ENCODE peak calls at places on chromosomes 5 and 9, in four cellular contexts. O is A549, Z is tibial nerve, Y is uterus. M is an unnamed sample.

GRCh38 chr5:17426104-17426739 is 71.8 kb upstream of the TAF11L2 start:
- DNase-seq in O (no peak), Y (no peak), Z (no peak), M (no peak)

GRCh38 chr5:133665571-133665970 is 53.2 kb upstream of the FSTL4 start:
- DNase-seq in Y (no peak), Z (no peak), O (no peak), M (no peak)

GRCh38 chr5:179326176-179326997 is 18.9 kb downstream of the ADAMTS2 start:
- DNase-seq in Y (peak), Z (peak), O (no peak), M (peak)

GRCh38 chr9:106535439-106535838 is 327.5 kb upstream of the ZNF462 start:
- DNase-seq in O (no peak), Y (no peak), Z (no peak), M (no peak)

GRCh38 chr9:75382126-75382525 is 293.8 kb downstream of the OSTF1 start:
- DNase-seq in O (no peak), Z (no peak), Y (no peak), M (no peak)

GRCh38 chr5:152274206-152274605 is 130.9 kb downstream of the NMUR2 start:
- DNase-seq in Z (no peak), Y (no peak), O (no peak), M (no peak)

GRCh38 chr5:131514316-131515275 is 120.4 kb downstream of the RAPGEF6 start:
- DNase-seq in O (no peak), Y (no peak), Z (no peak), M (no peak)

GRCh38 chr5:178995341-178995690 is 196 bp upstream of the GRM6 start:
- DNase-seq in Z (no peak), O (no peak), Y (no peak), M (no peak)

GRCh38 chr5:90709323-90710148 is 150.9 kb downstream of the ADGRV1 start:
- DNase-seq in O (peak), Y (no peak), Z (no peak), M (peak)

GRCh38 chr5:176647870-176648466 is 684 bp downstream of the TSPAN17 start:
- DNase-seq in Y (peak), O (no peak), Z (peak), M (peak)

GRCh38 chr5:57009811-57010210 is 57.9 kb upstream of the MIER3 start:
- DNase-seq in O (no peak), Z (no peak), Y (no peak), M (no peak)

GRCh38 chr5:114678778-114679177 is 316.9 kb downstream of the KCNN2 start:
- DNase-seq in Z (no peak), Y (no peak), O (no peak), M (no peak)

GRCh38 chr5:148740966-148741742 is 85.3 kb upstream of the ADRB2 start:
- DNase-seq in Z (no peak), O (peak), Y (no peak), M (no peak)

GRCh38 chr5:150140830-150141229 is 14.8 kb downstream of the PDGFRB start:
- DNase-seq in Z (no peak), O (no peak), Y (no peak), M (no peak)

GRCh38 chr5:109146611-109147010 is 263.2 kb downstream of the PJA2 start:
- DNase-seq in O (no peak), Z (no peak), Y (no peak), M (no peak)

GRCh38 chr5:109136906-109137305 is 272.9 kb downstream of the PJA2 start:
- DNase-seq in Z (no peak), Y (no peak), O (no peak), M (no peak)

GRCh38 chr5:109143001-109143400 is 266.8 kb downstream of the PJA2 start:
- DNase-seq in O (no peak), Y (no peak), Z (no peak), M (no peak)

GRCh38 chr5:109145139-109145538 is 264.6 kb downstream of the PJA2 start:
- DNase-seq in Y (no peak), Z (no peak), O (no peak), M (no peak)

GRCh38 chr5:109141499-109142200 is 268.1 kb downstream of the PJA2 start:
- DNase-seq in Y (no peak), O (no peak), Z (no peak), M (no peak)
- TF ChIP-seq CTCF in Y (no peak), O (no peak), Z (no peak), M (no peak)

DNA sequence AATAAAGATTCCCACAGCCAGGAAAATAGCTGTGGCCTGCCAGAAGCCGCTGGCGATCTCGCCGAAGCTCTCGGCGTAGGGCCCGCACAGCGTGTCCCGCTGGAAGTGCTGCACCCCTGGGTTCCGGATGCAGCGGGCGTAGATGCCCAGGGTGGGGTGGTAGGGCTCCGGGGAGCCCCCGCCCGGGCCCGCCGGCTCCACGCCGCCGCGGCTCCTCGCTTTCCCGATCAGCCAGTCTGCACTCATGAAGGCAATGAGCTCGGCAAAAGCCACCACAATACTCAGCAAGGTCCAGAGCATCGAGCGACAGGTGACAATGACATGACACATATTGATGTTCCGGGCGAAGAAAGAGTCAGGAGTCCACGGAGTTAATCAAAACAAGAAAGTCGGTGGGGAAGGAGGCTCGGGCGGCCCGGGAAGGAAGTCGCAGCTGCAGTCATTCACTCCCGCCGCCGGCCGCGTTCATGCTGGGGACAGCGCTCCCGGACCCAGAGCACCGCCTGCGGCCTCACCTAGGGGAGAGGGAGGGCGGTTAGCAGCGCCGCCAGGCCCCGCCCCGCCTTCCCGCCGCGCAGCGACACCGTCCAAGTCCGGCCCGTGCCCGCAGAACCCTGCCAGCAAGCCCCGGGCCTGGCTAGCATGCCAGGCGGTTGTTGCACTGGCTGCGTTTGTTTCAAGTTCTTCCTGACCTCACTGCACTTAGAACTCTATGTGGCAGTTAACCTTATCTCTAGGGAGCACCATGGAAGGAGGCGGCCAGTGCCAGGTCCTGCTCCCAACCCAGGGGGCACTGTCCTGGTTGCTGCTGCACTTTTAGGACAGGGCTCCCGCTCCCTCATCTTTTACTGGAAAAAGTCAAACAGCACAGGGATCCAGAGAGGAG is 138.4 kb downstream of the LHFPL2 start:
- DNase-seq in Z (no peak), Y (peak), O (no peak), M (peak)
- TF ChIP-seq POLR2A in Z (no peak), Y (no peak), O (no peak), M (no peak)

DNA sequence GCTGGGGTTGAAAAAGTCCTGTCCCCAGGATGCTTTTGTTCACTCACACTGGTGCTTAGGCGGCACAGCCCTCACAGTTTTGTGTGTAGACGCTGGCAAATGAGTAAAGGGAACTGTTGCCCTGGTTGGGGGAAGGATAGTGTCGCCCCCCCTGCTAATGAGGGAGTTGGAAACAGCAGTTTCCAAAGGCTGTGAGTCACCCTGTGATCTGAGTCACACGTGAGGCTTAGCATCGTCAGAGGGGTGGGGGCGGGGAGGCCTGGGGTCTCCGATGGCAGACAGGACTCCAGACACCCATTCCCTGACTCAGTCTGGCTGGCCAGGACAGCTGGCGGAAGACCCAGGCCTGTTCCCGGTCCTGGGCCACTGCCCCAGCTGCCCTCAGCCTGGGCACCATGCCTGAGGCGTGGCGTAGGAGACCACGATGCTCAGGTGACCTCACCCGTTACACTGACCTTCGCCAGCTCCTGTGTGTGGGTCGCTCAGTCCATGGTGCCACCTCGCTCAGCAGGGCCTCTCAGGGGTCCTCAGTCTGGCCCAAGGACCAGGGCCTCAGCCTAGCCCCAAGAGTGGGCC is 2.9 kb downstream of the DNAJB5 start:
- DNase-seq in O (no peak), Y (peak), Z (no peak), M (peak)
- H3K4me3 ChIP-seq in O (no peak), Y (no peak), Z (no peak), M (no peak)

GRCh38 chr5:53481887-53482716 is 1.7 kb downstream of the FST start:
- DNase-seq in Y (peak), Z (peak), O (peak), M (peak)
- TF ChIP-seq CTCF in Y (peak), Z (peak), O (no peak), M (no peak)

GRCh38 chr9:98374385-98375051 is 119.1 kb upstream of the TBC1D2 start:
- DNase-seq in O (peak), Y (no peak), Z (no peak), M (no peak)
- TF ChIP-seq POLR2A in O (no peak), Y (no peak), Z (no peak), M (no peak)

DNA sequence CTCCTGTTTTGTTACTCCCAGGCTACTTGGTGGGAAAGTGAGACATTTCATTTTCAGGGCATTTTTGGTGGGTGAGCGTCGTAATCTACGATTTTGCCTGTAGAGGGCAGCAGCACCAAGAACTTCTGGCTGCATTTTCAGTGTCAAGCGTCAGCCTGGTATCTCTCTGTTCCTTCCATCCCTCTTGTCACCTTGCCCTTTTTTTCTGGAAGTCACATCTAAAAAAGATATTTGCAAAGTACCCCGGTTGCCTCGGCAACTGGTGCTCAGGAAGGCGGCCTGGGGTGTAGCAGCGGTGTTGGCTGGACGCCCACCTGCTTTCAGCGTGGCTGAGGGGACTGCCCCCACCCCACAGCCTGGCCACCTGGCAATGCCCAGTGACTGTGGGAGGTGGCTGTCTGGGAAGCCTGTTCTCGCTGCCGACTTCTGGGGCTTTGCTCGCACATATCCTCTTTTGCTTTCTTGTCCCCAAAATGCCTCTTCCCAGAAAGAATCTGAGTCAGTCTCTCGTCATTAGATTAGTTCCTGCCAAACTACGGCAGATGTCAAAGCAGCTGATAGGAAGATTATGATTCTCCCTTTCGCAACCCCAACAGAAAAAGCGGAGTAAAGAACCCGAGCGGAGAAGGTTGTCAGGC is 84.5 kb downstream of the ACER2 start:
- DNase-seq in O (peak), Y (peak), Z (no peak), M (peak)
- H3K4me3 ChIP-seq in O (no peak), Y (peak), Z (peak), M (no peak)

GRCh38 chr5:58717303-58718012 is 134.6 kb downstream of the RAB3C start:
- DNase-seq in Y (no peak), Z (no peak), O (no peak), M (no peak)
- TF ChIP-seq CTCF in Y (no peak), Z (no peak), O (no peak), M (no peak)

DNA sequence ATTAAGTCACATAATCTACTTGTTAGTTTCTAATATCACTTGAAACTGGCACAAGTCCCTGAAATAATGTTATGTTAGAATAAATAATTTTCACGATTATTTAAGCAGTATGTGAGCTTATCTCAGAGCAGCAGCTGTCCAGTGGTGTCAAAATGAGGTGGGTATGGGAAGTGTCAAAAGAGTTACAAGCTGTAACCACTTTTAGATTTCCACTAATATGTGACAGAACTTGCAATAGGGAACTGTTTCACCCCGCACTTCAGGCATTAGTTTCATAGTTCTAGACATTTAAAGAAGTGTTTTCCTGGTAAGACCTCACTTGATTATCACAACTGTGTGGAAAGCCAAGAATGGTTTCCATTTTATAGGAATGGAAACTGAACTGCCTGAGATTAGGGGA is 2.9 kb upstream of the ISCA1 start:
- DNase-seq in Z (no peak), O (no peak), Y (no peak), M (no peak)
- TF ChIP-seq POLR2A in Z (no peak), O (no peak), Y (no peak), M (no peak)

M was measured in lower leg skin.